ENCODE peak calls at places on chromosomes 3 and 15, in nine cellular contexts. H, Y, U, O, E, P, I, F and R are unnamed samples.

GRCh38 chr15:51883436-51883835 is 54.0 kb downstream of the TMOD3 start:
- DNase-seq in Y (no peak), E (no peak), H (no peak), U (no peak), O (no peak), F (no peak), P (no peak), I (no peak), R (no peak)

GRCh38 chr15:51970981-51971352 is 611 bp downstream of the LEO1 start:
- DNase-seq in H (no peak), E (no peak), O (no peak), I (peak), F (no peak), P (no peak), U (no peak), Y (no peak), R (no peak)

GRCh38 chr3:16884084-16884747 is 539 bp upstream of the PLCL2 start:
- DNase-seq in P (peak), E (peak), Y (peak), U (peak), I (peak), F (peak), H (peak), O (peak), R (peak)

GRCh38 chr3:148077318-148077923 is 620.3 kb upstream of the AGTR1 start:
- DNase-seq in E (no peak), F (peak), O (peak), H (no peak), Y (peak), U (no peak), P (no peak), I (peak), R (no peak)

GRCh38 chr3:33221241-33221640 is 2.6 kb upstream of the SUSD5 start:
- DNase-seq in P (no peak), H (no peak), E (no peak), O (no peak), F (no peak), I (no peak), U (no peak), Y (no peak), R (no peak)

GRCh38 chr3:158272071-158272470 is 162.2 kb downstream of the RSRC1 start:
- DNase-seq in I (no peak), O (no peak), F (no peak), H (no peak), E (no peak), P (no peak), Y (no peak), U (no peak), R (no peak)

GRCh38 chr15:48090115-48090514 is 30.7 kb upstream of the SLC24A5 start:
- DNase-seq in E (no peak), P (no peak), Y (no peak), U (no peak), I (no peak), O (no peak), F (no peak), H (no peak), R (no peak)

GRCh38 chr3:121803921-121804320 is 30.9 kb downstream of the IQCB1 start:
- DNase-seq in O (no peak), I (no peak), U (no peak), Y (no peak), P (no peak), E (no peak), H (no peak), F (no peak), R (no peak)

GRCh38 chr3:34837848-34838741 is 801.2 kb upstream of the ARPP21 start:
- DNase-seq in U (no peak), I (no peak), P (no peak), E (no peak), F (no peak), H (no peak), Y (no peak), O (no peak), R (no peak)

GRCh38 chr15:42143356-42143755 is 13.1 kb downstream of the PLA2G4F start:
- DNase-seq in F (no peak), P (no peak), H (no peak), O (no peak), U (no peak), E (no peak), Y (no peak), I (no peak), R (no peak)

GRCh38 chr3:193391902-193392301 is 13.3 kb upstream of the ATP13A5 start:
- DNase-seq in O (no peak), I (peak), Y (no peak), E (no peak), F (no peak), U (no peak), H (no peak), P (no peak), R (no peak)

GRCh38 chr3:43478380-43478779 is 143.4 kb downstream of the ANO10 start:
- DNase-seq in I (no peak), Y (no peak), O (peak), F (no peak), H (no peak), U (no peak), P (no peak), E (no peak), R (no peak)

GRCh38 chr15:77456746-77457618 is 36.3 kb downstream of the HMG20A start:
- DNase-seq in O (no peak), I (no peak), F (no peak), E (no peak), H (no peak), U (no peak), P (no peak), Y (no peak), R (no peak)

GRCh38 chr3:129599607-129600006 is 6.9 kb downstream of the PLXND1 start:
- DNase-seq in H (no peak), U (peak), E (no peak), O (peak), Y (no peak), F (peak), P (no peak), I (no peak), R (no peak)

GRCh38 chr15:81113204-81113657 is 20.8 kb upstream of the CFAP161 start:
- DNase-seq in F (no peak), H (no peak), I (no peak), U (no peak), P (no peak), O (no peak), Y (no peak), E (no peak), R (no peak)

GRCh38 chr15:28921336-28921735 is 35.6 kb downstream of the APBA2 start:
- DNase-seq in E (no peak), Y (no peak), F (no peak), O (no peak), H (no peak), I (no peak), U (no peak), P (no peak), R (no peak)

GRCh38 chr3:126394179-126394976 is at the start of gene CFAP100:
- DNase-seq in H (no peak), Y (no peak), F (no peak), I (no peak), O (no peak), E (no peak), U (peak), P (no peak), R (no peak)

GRCh38 chr3:31050296-31050695 is 155.8 kb upstream of the GADL1 start:
- DNase-seq in H (no peak), E (no peak), O (no peak), Y (peak), P (no peak), I (no peak), F (no peak), U (no peak), R (no peak)

GRCh38 chr3:159238646-159239045 is 436.8 kb downstream of the MFSD1 start:
- DNase-seq in Y (no peak), P (no peak), U (no peak), F (no peak), H (no peak), I (no peak), E (no peak), O (no peak), R (no peak)

GRCh38 chr3:143363276-143363675 is 243.7 kb downstream of the CHST2 start:
- DNase-seq in I (no peak), Y (no peak), O (no peak), E (no peak), P (no peak), U (no peak), F (peak), H (no peak), R (no peak)

GRCh38 chr15:91465696-91466095 is 365.6 kb downstream of the SV2B start:
- DNase-seq in I (no peak), H (no peak), P (no peak), O (no peak), U (no peak), F (no peak), Y (no peak), E (no peak), R (no peak)

GRCh38 chr15:38758001-38758400 is 193.4 kb upstream of the RASGRP1 start:
- DNase-seq in P (no peak), F (no peak), E (no peak), H (no peak), O (no peak), Y (no peak), U (no peak), I (peak), R (no peak)

GRCh38 chr15:78049691-78050440 is 27.6 kb downstream of the TBC1D2B start:
- DNase-seq in P (no peak), F (peak), H (peak), U (no peak), E (no peak), O (no peak), I (peak), Y (peak), R (peak)

GRCh38 chr3:64861684-64862083 is 173.9 kb upstream of the ADAMTS9 start:
- DNase-seq in H (no peak), O (no peak), Y (no peak), F (no peak), U (no peak), E (no peak), P (no peak), I (no peak), R (no peak)

GRCh38 chr3:133700351-133700750 is 38.6 kb upstream of the TOPBP1 start:
- DNase-seq in O (no peak), Y (no peak), F (no peak), P (no peak), H (no peak), I (no peak), U (no peak), E (no peak), R (no peak)

GRCh38 chr3:128083396-128083795 is 31.2 kb downstream of the SEC61A1 start:
- DNase-seq in P (no peak), E (no peak), U (no peak), F (no peak), O (no peak), I (no peak), H (no peak), Y (no peak), R (no peak)

GRCh38 chr15:85579011-85579701 is 198.8 kb downstream of the AKAP13 start:
- DNase-seq in U (no peak), Y (no peak), P (no peak), H (no peak), O (no peak), I (no peak), F (no peak), E (no peak), R (no peak)

GRCh38 chr3:159305017-159305416 is 503.2 kb downstream of the MFSD1 start:
- DNase-seq in H (no peak), O (no peak), Y (no peak), I (no peak), F (no peak), U (no peak), P (no peak), E (no peak), R (no peak)

GRCh38 chr3:12138044-12138443 is 20.7 kb downstream of the TIMP4 start:
- DNase-seq in H (no peak), F (peak), E (no peak), O (no peak), Y (peak), P (no peak), I (peak), U (peak), R (no peak)

GRCh38 chr15:40277472-40277871 is 5.4 kb downstream of the ANKRD63 start:
- DNase-seq in F (peak), Y (no peak), U (no peak), I (no peak), E (no peak), P (no peak), H (no peak), O (no peak), R (no peak)

GRCh38 chr15:65365229-65365628 is 12.6 kb downstream of the IGDCC3 start:
- DNase-seq in F (no peak), H (no peak), U (no peak), O (no peak), E (no peak), P (no peak), Y (no peak), I (peak), R (no peak)

GRCh38 chr15:31265090-31265870 is 61.4 kb upstream of the KLF13 start:
- DNase-seq in F (peak), P (no peak), U (peak), I (no peak), Y (no peak), H (no peak), O (no peak), E (no peak), R (no peak)

GRCh38 chr15:60673156-60673555 is 194.2 kb upstream of the ICE2 start:
- DNase-seq in H (no peak), P (no peak), I (no peak), O (no peak), E (no peak), U (no peak), Y (no peak), F (no peak), R (no peak)

GRCh38 chr3:4292301-4292700 is 10.9 kb upstream of the SETMAR start:
- DNase-seq in I (no peak), E (no peak), H (no peak), P (no peak), U (no peak), Y (no peak), O (no peak), F (no peak), R (no peak)

GRCh38 chr3:184257083-184257915 is 4.1 kb downstream of the CAMK2N2 start:
- DNase-seq in E (no peak), U (no peak), I (no peak), O (no peak), P (no peak), F (no peak), H (no peak), Y (no peak), R (no peak)

GRCh38 chr3:141894524-141895176 is 18.2 kb downstream of the ATP1B3 start:
- DNase-seq in E (no peak), Y (no peak), F (peak), U (no peak), H (no peak), P (no peak), I (peak), O (peak), R (no peak)

GRCh38 chr3:71066849-71067261 is 516.7 kb downstream of the FOXP1 start:
- DNase-seq in U (no peak), Y (no peak), O (peak), I (no peak), F (peak), H (peak), P (peak), E (no peak), R (no peak)

GRCh38 chr15:42707873-42708544 is 28.9 kb downstream of the CDAN1 start:
- DNase-seq in F (no peak), I (no peak), P (no peak), E (no peak), O (peak), H (no peak), Y (no peak), U (no peak), R (no peak)

GRCh38 chr3:34924961-34925360 is 714.4 kb upstream of the ARPP21 start:
- DNase-seq in P (no peak), H (no peak), Y (no peak), U (no peak), E (no peak), F (no peak), O (no peak), I (no peak), R (no peak)

GRCh38 chr3:126269360-126269759 is 87.8 kb downstream of the KLF15 start:
- DNase-seq in E (no peak), U (no peak), F (no peak), I (no peak), Y (no peak), P (no peak), O (peak), H (no peak), R (no peak)